ENCODE peak calls at places on chromosomes 12 and 14, in ten cellular contexts. One of them, this sample, is unnamed.

GRCh38 chr12:27297576-27297975 is 35.1 kb upstream of the BMAL2 start:
- DNase-seq in CD8-positive, alpha-beta T cell: no peak
- DNase-seq in lung: no peak
- DNase-seq in GM12878: no peak
- DNase-seq in suprapubic skin: no peak
- DNase-seq in CD8-positive, alpha-beta memory T cell: no peak
- DNase-seq in aorta: no peak
- DNase-seq in endothelial cell of umbilical vein: peak; percentile 56
- DNase-seq in right lobe of liver: no peak
- DNase-seq in mammary epithelial cell: no peak
- DNase-seq in this sample: no peak

GRCh38 chr12:54419088-54419887 is at the start of gene ITGA5:
- DNase-seq in CD8-positive, alpha-beta T cell: no peak
- DNase-seq in lung: peak; percentile 72
- DNase-seq in GM12878: no peak
- DNase-seq in suprapubic skin: peak; percentile 90
- DNase-seq in CD8-positive, alpha-beta memory T cell: peak; percentile 62
- DNase-seq in aorta: peak; percentile 96
- DNase-seq in endothelial cell of umbilical vein: peak; percentile 75
- DNase-seq in right lobe of liver: peak; percentile 88
- DNase-seq in mammary epithelial cell: peak; percentile 76
- DNase-seq in this sample: peak; percentile 76

GRCh38 chr12:6554168-6554989 is 1.5 kb downstream of the IFFO1 start:
- DNase-seq in CD8-positive, alpha-beta T cell: peak; percentile 56
- DNase-seq in lung: peak; percentile 76
- DNase-seq in GM12878: no peak
- DNase-seq in suprapubic skin: no peak
- DNase-seq in CD8-positive, alpha-beta memory T cell: peak; percentile 63
- DNase-seq in aorta: peak; percentile 92
- DNase-seq in endothelial cell of umbilical vein: peak; percentile 80
- DNase-seq in right lobe of liver: peak; percentile 74
- DNase-seq in mammary epithelial cell: no peak
- DNase-seq in this sample: peak; percentile 83

GRCh38 chr12:127485528-127485927 is 781.4 kb upstream of the TMEM132C start:
- DNase-seq in CD8-positive, alpha-beta T cell: no peak
- DNase-seq in lung: no peak
- DNase-seq in GM12878: no peak
- DNase-seq in suprapubic skin: no peak
- DNase-seq in CD8-positive, alpha-beta memory T cell: no peak
- DNase-seq in aorta: no peak
- DNase-seq in endothelial cell of umbilical vein: no peak
- DNase-seq in right lobe of liver: no peak
- DNase-seq in mammary epithelial cell: peak; percentile 71
- DNase-seq in this sample: no peak

GRCh38 chr14:83419420-83419819 is 1885.8 kb upstream of the SEL1L start:
- DNase-seq in CD8-positive, alpha-beta T cell: no peak
- DNase-seq in lung: peak; percentile 78
- DNase-seq in GM12878: no peak
- DNase-seq in suprapubic skin: no peak
- DNase-seq in CD8-positive, alpha-beta memory T cell: no peak
- DNase-seq in aorta: no peak
- DNase-seq in endothelial cell of umbilical vein: peak; percentile 62
- DNase-seq in right lobe of liver: no peak
- DNase-seq in mammary epithelial cell: no peak
- DNase-seq in this sample: no peak

GRCh38 chr14:28754209-28754985 is 12.2 kb upstream of the FOXG1 start:
- DNase-seq in CD8-positive, alpha-beta T cell: no peak
- DNase-seq in lung: no peak
- DNase-seq in GM12878: peak; percentile 3
- DNase-seq in suprapubic skin: no peak
- DNase-seq in CD8-positive, alpha-beta memory T cell: no peak
- DNase-seq in aorta: no peak
- DNase-seq in endothelial cell of umbilical vein: peak; percentile 36
- DNase-seq in right lobe of liver: no peak
- DNase-seq in mammary epithelial cell: peak; percentile 23
- DNase-seq in this sample: peak; percentile 65

GRCh38 chr14:63493246-63493645 is 49.9 kb downstream of the PPP2R5E start:
- DNase-seq in CD8-positive, alpha-beta T cell: no peak
- DNase-seq in lung: no peak
- DNase-seq in GM12878: no peak
- DNase-seq in suprapubic skin: no peak
- DNase-seq in CD8-positive, alpha-beta memory T cell: no peak
- DNase-seq in aorta: no peak
- DNase-seq in endothelial cell of umbilical vein: no peak
- DNase-seq in right lobe of liver: no peak
- DNase-seq in mammary epithelial cell: peak; percentile 27
- DNase-seq in this sample: peak; percentile 34

GRCh38 chr14:58315606-58316005 is 17.3 kb downstream of the ARID4A start:
- DNase-seq in CD8-positive, alpha-beta T cell: no peak
- DNase-seq in lung: no peak
- DNase-seq in GM12878: no peak
- DNase-seq in suprapubic skin: no peak
- DNase-seq in CD8-positive, alpha-beta memory T cell: no peak
- DNase-seq in aorta: no peak
- DNase-seq in endothelial cell of umbilical vein: no peak
- DNase-seq in right lobe of liver: no peak
- DNase-seq in mammary epithelial cell: peak; percentile 77
- DNase-seq in this sample: no peak

GRCh38 chr14:53023325-53023724 is 72.5 kb upstream of the FERMT2 start:
- DNase-seq in CD8-positive, alpha-beta T cell: no peak
- DNase-seq in lung: no peak
- DNase-seq in GM12878: no peak
- DNase-seq in suprapubic skin: no peak
- DNase-seq in CD8-positive, alpha-beta memory T cell: no peak
- DNase-seq in aorta: no peak
- DNase-seq in endothelial cell of umbilical vein: no peak
- DNase-seq in right lobe of liver: no peak
- DNase-seq in mammary epithelial cell: no peak
- DNase-seq in this sample: no peak

GRCh38 chr14:59463773-59464650 is 1.2 kb downstream of the GPR135 start:
- DNase-seq in CD8-positive, alpha-beta T cell: no peak
- DNase-seq in lung: no peak
- DNase-seq in GM12878: no peak
- DNase-seq in suprapubic skin: no peak
- DNase-seq in CD8-positive, alpha-beta memory T cell: no peak
- DNase-seq in aorta: peak; percentile 81
- DNase-seq in endothelial cell of umbilical vein: no peak
- DNase-seq in right lobe of liver: peak; percentile 56
- DNase-seq in mammary epithelial cell: no peak
- DNase-seq in this sample: no peak
- H3K4me3 ChIP-seq in CD8-positive, alpha-beta T cell: peak overlapping the region; percentile 56
- H3K4me3 ChIP-seq in lung: peak overlapping the region; percentile 60
- H3K4me3 ChIP-seq in GM12878: peak overlapping the region; percentile 60
- H3K4me3 ChIP-seq in suprapubic skin: peak overlapping the region; percentile 78
- H3K4me3 ChIP-seq in CD8-positive, alpha-beta memory T cell: peak overlapping the region; percentile 55
- H3K4me3 ChIP-seq in aorta: peak overlapping the region; percentile 56
- H3K4me3 ChIP-seq in endothelial cell of umbilical vein: peak overlapping the region; percentile 18
- H3K4me3 ChIP-seq in right lobe of liver: peak overlapping the region; percentile 64
- H3K4me3 ChIP-seq in mammary epithelial cell: peak overlapping the region; percentile 55
- H3K4me3 ChIP-seq in this sample: peak overlapping the region; percentile 53

GRCh38 chr12:69613351-69613750 is 2.6 kb upstream of the LRRC10 start:
- DNase-seq in CD8-positive, alpha-beta T cell: no peak
- DNase-seq in lung: no peak
- DNase-seq in GM12878: no peak
- DNase-seq in suprapubic skin: no peak
- DNase-seq in CD8-positive, alpha-beta memory T cell: no peak
- DNase-seq in aorta: no peak
- DNase-seq in endothelial cell of umbilical vein: no peak
- DNase-seq in right lobe of liver: no peak
- DNase-seq in mammary epithelial cell: no peak
- DNase-seq in this sample: peak; percentile 47
- H3K36me3 ChIP-seq in CD8-positive, alpha-beta T cell: no peaks in the 10 kb centered on the region
- H3K36me3 ChIP-seq in lung: no peaks in the 10 kb centered on the region
- H3K36me3 ChIP-seq in GM12878: no peaks in the 10 kb centered on the region
- H3K36me3 ChIP-seq in suprapubic skin: no peaks in the 10 kb centered on the region
- H3K36me3 ChIP-seq in CD8-positive, alpha-beta memory T cell: no peaks in the 10 kb centered on the region
- H3K36me3 ChIP-seq in aorta: no peaks in the 10 kb centered on the region
- H3K36me3 ChIP-seq in endothelial cell of umbilical vein: no peaks in the 10 kb centered on the region
- H3K36me3 ChIP-seq in right lobe of liver: no peaks in the 10 kb centered on the region
- H3K36me3 ChIP-seq in mammary epithelial cell: no peaks in the 10 kb centered on the region
- H3K36me3 ChIP-seq in this sample: no peaks in the 10 kb centered on the region

DNA sequence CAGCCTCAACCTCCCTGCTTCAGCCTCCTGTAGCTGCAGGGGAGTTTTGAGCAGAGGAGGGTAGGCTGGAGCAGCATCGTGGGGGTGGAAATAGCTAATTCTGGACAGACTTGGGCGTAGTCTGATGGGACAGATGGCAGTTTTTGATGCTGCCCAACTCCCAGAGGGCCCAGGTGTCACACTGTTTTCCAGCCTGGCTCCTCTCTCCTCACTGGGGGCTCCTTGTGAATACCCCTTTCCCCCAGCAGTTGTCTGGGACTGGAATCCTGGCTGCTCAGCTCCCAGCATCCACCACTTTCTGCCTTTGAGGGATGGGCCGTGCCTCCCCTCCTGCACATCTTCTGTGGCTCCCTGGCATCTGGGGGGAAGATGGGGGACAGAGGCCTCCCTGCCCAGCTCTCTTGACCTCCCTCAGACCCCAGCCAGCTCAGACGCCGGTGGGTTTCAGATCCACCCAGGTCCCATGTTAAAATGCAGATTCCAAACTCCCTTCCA is 34.0 kb downstream of the SH2B3 start:
- DNase-seq in CD8-positive, alpha-beta T cell: no peak
- DNase-seq in lung: no peak
- DNase-seq in GM12878: no peak
- DNase-seq in suprapubic skin: no peak
- DNase-seq in CD8-positive, alpha-beta memory T cell: no peak
- DNase-seq in aorta: no peak
- DNase-seq in endothelial cell of umbilical vein: no peak
- DNase-seq in right lobe of liver: no peak
- DNase-seq in mammary epithelial cell: no peak
- DNase-seq in this sample: no peak
- H3K4me1 ChIP-seq in CD8-positive, alpha-beta T cell: peaks cover 83% of the 10 kb centered on the region
- H3K4me1 ChIP-seq in lung: peaks cover 58% of the 10 kb centered on the region
- H3K4me1 ChIP-seq in GM12878: peaks cover 93% of the 10 kb centered on the region
- H3K4me1 ChIP-seq in suprapubic skin: peaks cover 71% of the 10 kb centered on the region
- H3K4me1 ChIP-seq in CD8-positive, alpha-beta memory T cell: peaks cover 91% of the 10 kb centered on the region
- H3K4me1 ChIP-seq in aorta: no peaks in the 10 kb centered on the region
- H3K4me1 ChIP-seq in endothelial cell of umbilical vein: peaks cover 75% of the 10 kb centered on the region
- H3K4me1 ChIP-seq in right lobe of liver: peaks cover 24% of the 10 kb centered on the region
- H3K4me1 ChIP-seq in mammary epithelial cell: peaks cover 60% of the 10 kb centered on the region
- H3K4me1 ChIP-seq in this sample: no peaks in the 10 kb centered on the region

DNA sequence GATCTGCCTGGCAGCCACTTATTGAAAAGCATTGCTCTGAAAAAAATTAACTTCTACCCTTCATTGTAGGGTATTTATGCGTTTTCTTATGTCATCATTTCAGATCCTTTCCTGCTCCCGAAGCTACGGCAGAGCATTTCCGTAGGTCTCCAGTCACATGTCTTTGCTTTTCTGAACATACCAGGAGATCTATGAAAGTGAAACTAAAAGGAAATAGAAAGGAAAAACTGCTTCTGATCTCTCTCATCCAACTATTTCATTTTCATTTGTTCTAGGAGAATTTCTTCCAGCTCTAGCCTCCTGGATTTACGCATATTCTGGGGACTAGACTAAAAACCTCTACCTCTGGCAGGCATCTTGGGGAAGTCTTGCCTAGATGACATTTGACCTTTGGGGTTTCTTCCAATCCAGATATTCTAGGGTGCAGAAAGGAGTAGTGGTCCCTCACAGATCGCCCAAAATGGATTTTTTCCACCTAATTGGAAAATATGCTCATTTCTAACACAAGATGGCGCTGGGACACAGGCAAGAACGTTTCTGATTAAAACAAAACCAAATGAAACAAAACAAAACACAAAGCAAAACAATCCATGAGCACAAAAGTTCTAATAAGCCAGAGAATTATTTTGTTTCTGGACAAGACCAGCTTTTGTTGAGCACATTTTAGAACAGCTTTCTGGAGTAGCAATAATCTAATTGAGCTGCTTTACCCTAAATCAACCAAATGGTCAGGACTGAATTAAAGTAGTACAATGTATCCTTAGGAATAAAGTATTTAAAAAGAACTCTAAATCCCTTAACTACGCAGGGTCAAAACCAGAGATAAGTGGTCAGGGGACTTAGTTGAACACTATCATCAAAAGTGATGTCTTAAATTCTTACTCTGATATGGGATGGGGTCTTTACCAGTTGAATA is 12.2 kb upstream of the PARP11 start:
- DNase-seq in CD8-positive, alpha-beta T cell: peak; percentile 29
- DNase-seq in lung: no peak
- DNase-seq in GM12878: no peak
- DNase-seq in suprapubic skin: no peak
- DNase-seq in CD8-positive, alpha-beta memory T cell: peak; percentile 21
- DNase-seq in aorta: no peak
- DNase-seq in endothelial cell of umbilical vein: peak; percentile 57
- DNase-seq in right lobe of liver: no peak
- DNase-seq in mammary epithelial cell: peak; percentile 22
- DNase-seq in this sample: peak; percentile 56
- H3K4me3 ChIP-seq in CD8-positive, alpha-beta T cell: no peak overlapping the region
- H3K4me3 ChIP-seq in lung: no peak overlapping the region
- H3K4me3 ChIP-seq in GM12878: peak overlapping the region; percentile 5
- H3K4me3 ChIP-seq in suprapubic skin: peak overlapping the region; percentile 39
- H3K4me3 ChIP-seq in CD8-positive, alpha-beta memory T cell: no peak overlapping the region
- H3K4me3 ChIP-seq in aorta: peak overlapping the region; percentile 94
- H3K4me3 ChIP-seq in endothelial cell of umbilical vein: no peak overlapping the region
- H3K4me3 ChIP-seq in right lobe of liver: peak overlapping the region; percentile 13
- H3K4me3 ChIP-seq in mammary epithelial cell: no peak overlapping the region
- H3K4me3 ChIP-seq in this sample: no peak overlapping the region

GRCh38 chr12:50453872-50454271 is 50.9 kb upstream of the DIP2B start:
- DNase-seq in CD8-positive, alpha-beta T cell: no peak
- DNase-seq in lung: no peak
- DNase-seq in GM12878: no peak
- DNase-seq in suprapubic skin: no peak
- DNase-seq in CD8-positive, alpha-beta memory T cell: no peak
- DNase-seq in aorta: no peak
- DNase-seq in endothelial cell of umbilical vein: no peak
- DNase-seq in right lobe of liver: no peak
- DNase-seq in mammary epithelial cell: no peak
- DNase-seq in this sample: no peak
- H3K36me3 ChIP-seq in CD8-positive, alpha-beta T cell: peaks cover 5% of the 10 kb centered on the region
- H3K36me3 ChIP-seq in lung: peaks cover 12% of the 10 kb centered on the region
- H3K36me3 ChIP-seq in GM12878: peaks cover 2% of the 10 kb centered on the region
- H3K36me3 ChIP-seq in suprapubic skin: peaks cover 28% of the 10 kb centered on the region
- H3K36me3 ChIP-seq in CD8-positive, alpha-beta memory T cell: peaks cover 4% of the 10 kb centered on the region
- H3K36me3 ChIP-seq in aorta: peaks cover 2% of the 10 kb centered on the region
- H3K36me3 ChIP-seq in endothelial cell of umbilical vein: peaks cover 2% of the 10 kb centered on the region
- H3K36me3 ChIP-seq in right lobe of liver: peaks cover 21% of the 10 kb centered on the region
- H3K36me3 ChIP-seq in mammary epithelial cell: peaks cover 7% of the 10 kb centered on the region
- H3K36me3 ChIP-seq in this sample: peaks cover 12% of the 10 kb centered on the region

DNA sequence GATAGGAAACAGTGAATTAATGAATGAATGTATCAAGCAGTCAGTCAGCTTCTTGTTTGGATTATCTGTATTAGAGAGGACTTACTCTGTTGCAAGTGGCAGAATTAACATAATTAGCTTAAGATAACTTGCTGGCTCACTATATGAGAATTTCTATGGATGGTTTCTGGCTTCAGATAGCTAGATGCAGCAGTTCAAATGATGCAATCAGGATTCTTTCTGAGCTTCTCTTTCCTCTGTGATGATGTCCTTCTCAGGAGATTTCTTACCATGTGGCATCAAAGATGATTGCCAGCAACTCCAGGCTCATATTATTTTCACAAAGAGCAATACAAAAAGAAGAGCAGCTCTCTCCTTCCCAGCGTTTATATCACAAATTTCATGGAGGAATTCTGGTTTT is 30.7 kb downstream of the FRMD6 start:
- DNase-seq in CD8-positive, alpha-beta T cell: no peak
- DNase-seq in lung: no peak
- DNase-seq in GM12878: no peak
- DNase-seq in suprapubic skin: no peak
- DNase-seq in CD8-positive, alpha-beta memory T cell: no peak
- DNase-seq in aorta: no peak
- DNase-seq in endothelial cell of umbilical vein: no peak
- DNase-seq in right lobe of liver: no peak
- DNase-seq in mammary epithelial cell: no peak
- DNase-seq in this sample: peak; percentile 66
- H3K4me1 ChIP-seq in CD8-positive, alpha-beta T cell: no peaks in the 10 kb centered on the region
- H3K4me1 ChIP-seq in lung: no peaks in the 10 kb centered on the region
- H3K4me1 ChIP-seq in GM12878: no peaks in the 10 kb centered on the region
- H3K4me1 ChIP-seq in suprapubic skin: peaks cover 26% of the 10 kb centered on the region
- H3K4me1 ChIP-seq in CD8-positive, alpha-beta memory T cell: no peaks in the 10 kb centered on the region
- H3K4me1 ChIP-seq in aorta: peaks cover 14% of the 10 kb centered on the region
- H3K4me1 ChIP-seq in endothelial cell of umbilical vein: no peaks in the 10 kb centered on the region
- H3K4me1 ChIP-seq in right lobe of liver: peaks cover 6% of the 10 kb centered on the region
- H3K4me1 ChIP-seq in mammary epithelial cell: peaks cover 5% of the 10 kb centered on the region
- H3K4me1 ChIP-seq in this sample: peaks cover 9% of the 10 kb centered on the region